ENCODE peak calls at places on chromosomes 6 and 20, in six cellular contexts. Q, R, S, I, P and B are unnamed samples.

GRCh38 chr6:82067021-82067420 is 180.5 kb downstream of the IBTK start:
- DNase-seq in S (no peak), R (no peak), P (no peak), I (no peak), Q (no peak), B (no peak)

GRCh38 chr20:25275813-25276532 is 28.1 kb downstream of the PYGB start:
- DNase-seq in I (peak; percentile 2), P (no peak), Q (peak; percentile 6), S (no peak), R (no peak), B (no peak)

GRCh38 chr6:6512711-6513110 is 75.8 kb upstream of the LY86 start:
- DNase-seq in P (no peak), R (no peak), S (no peak), I (no peak), Q (no peak), B (no peak)

GRCh38 chr20:2386516-2387179 is 5.9 kb downstream of the TGM6 start:
- DNase-seq in P (no peak), S (no peak), I (no peak), Q (no peak), R (peak; percentile 25), B (peak; percentile 4)

GRCh38 chr6:83153958-83154357 is 39.1 kb downstream of the PGM3 start:
- DNase-seq in P (no peak), I (no peak), S (no peak), Q (no peak), R (peak; percentile 15), B (no peak)

GRCh38 chr6:34459899-34460593 is 5.8 kb upstream of the PACSIN1 start:
- DNase-seq in P (peak; percentile 69), R (peak; percentile 61), I (peak; percentile 70), S (peak; percentile 87), Q (no peak), B (no peak)

GRCh38 chr6:168574699-168575195 is 133.8 kb downstream of the SMOC2 start:
- DNase-seq in I (no peak), Q (peak; percentile 31), S (peak; percentile 33), R (no peak), P (peak; percentile 17), B (no peak)

GRCh38 chr6:69942485-69942884 is 76.1 kb downstream of the COL19A1 start:
- DNase-seq in S (no peak), R (no peak), P (no peak), Q (no peak), I (no peak), B (no peak)

GRCh38 chr20:51220293-51220706 is 197.4 kb upstream of the KCNG1 start:
- DNase-seq in I (peak; percentile 47), S (peak; percentile 74), P (peak; percentile 32), R (peak; percentile 39), Q (peak; percentile 31), B (no peak)

GRCh38 chr6:168655462-168656152 is 214.6 kb downstream of the SMOC2 start:
- DNase-seq in Q (no peak), R (no peak), S (no peak), I (no peak), P (no peak), B (no peak)

GRCh38 chr20:7924692-7925091 is 15.6 kb downstream of the HAO1 start:
- DNase-seq in Q (no peak), S (no peak), I (no peak), R (peak; percentile 80), P (no peak), B (peak; percentile 71)

GRCh38 chr6:141764388-141764787 is 368.3 kb upstream of the GJE1 start:
- DNase-seq in R (peak; percentile 39), P (no peak), S (no peak), Q (no peak), I (no peak), B (no peak)

GRCh38 chr6:6546318-6547110 is 42.0 kb upstream of the LY86 start:
- DNase-seq in P (peak; percentile 68), Q (peak; percentile 41), S (peak; percentile 76), R (peak; percentile 19), I (peak; percentile 60), B (no peak)

GRCh38 chr6:110720066-110720465 is 95.2 kb downstream of the CDK19 start:
- DNase-seq in S (no peak), P (no peak), Q (no peak), I (no peak), R (no peak), B (no peak)

GRCh38 chr20:51470907-51471411 is 71.6 kb downstream of the NFATC2 start:
- DNase-seq in I (no peak), R (no peak), Q (no peak), S (no peak), P (no peak), B (no peak)

GRCh38 chr6:157941101-157941863 is 40.4 kb upstream of the SYNJ2 start:
- DNase-seq in R (no peak), P (no peak), S (no peak), Q (no peak), I (no peak), B (no peak)

GRCh38 chr6:128487746-128488145 is 32.7 kb downstream of the PTPRK start:
- DNase-seq in S (no peak), R (no peak), I (no peak), Q (no peak), P (no peak), B (no peak)

GRCh38 chr6:38750968-38751615 is 36.0 kb downstream of the DNAH8 start:
- DNase-seq in I (no peak), S (no peak), R (no peak), P (no peak), Q (no peak), B (no peak)

GRCh38 chr20:31906001-31906400 is 35.6 kb downstream of the TTLL9 start:
- DNase-seq in Q (no peak), S (peak; percentile 85), I (no peak), R (no peak), P (no peak), B (no peak)

GRCh38 chr6:92791403-92791802 is 628.0 kb downstream of the EPHA7 start:
- DNase-seq in I (no peak), P (no peak), S (no peak), R (no peak), Q (no peak), B (no peak)

GRCh38 chr6:18154507-18155272 is at the start of gene TPMT:
- DNase-seq in R (peak; percentile 47), S (peak; percentile 19), P (no peak), I (peak; percentile 48), Q (peak; percentile 19), B (no peak)

GRCh38 chr6:152952866-152953509 is 29.9 kb downstream of the FBXO5 start:
- DNase-seq in Q (no peak), I (no peak), S (peak; percentile 69), R (peak; percentile 71), P (peak; percentile 10), B (no peak)

GRCh38 chr6:30930506-30930905 is 1.5 kb downstream of the SFTA2 start:
- DNase-seq in S (no peak), Q (no peak), P (no peak), R (no peak), I (no peak), B (no peak)

GRCh38 chr6:1346556-1347186 is 34.8 kb downstream of the FOXQ1 start:
- DNase-seq in Q (no peak), R (no peak), I (no peak), S (no peak), P (no peak), B (no peak)

GRCh38 chr6:161378115-161378514 is 104.3 kb upstream of the AGPAT4 start:
- DNase-seq in I (no peak), P (no peak), R (no peak), Q (no peak), S (no peak), B (no peak)
- H3K4me3 ChIP-seq in I (no peak overlapping the region), P (no peak overlapping the region), R (no peak overlapping the region), Q (no peak overlapping the region), S (no peak overlapping the region), B (no peak overlapping the region)

GRCh38 chr6:75755704-75756103 is 6.7 kb downstream of the MYO6 start:
- DNase-seq in R (peak; percentile 33), Q (no peak), I (no peak), P (no peak), S (no peak), B (no peak)

GRCh38 chr6:75751443-75751842 is 2.4 kb downstream of the MYO6 start:
- DNase-seq in S (no peak), Q (no peak), P (no peak), R (peak; percentile 61), I (no peak), B (no peak)

GRCh38 chr6:75750925-75751324 is 1.9 kb downstream of the MYO6 start:
- DNase-seq in S (no peak), R (peak; percentile 20), I (no peak), Q (no peak), P (no peak), B (no peak)

GRCh38 chr6:75748743-75749538 is at the start of gene MYO6:
- DNase-seq in S (peak; percentile 80), R (peak; percentile 87), I (peak; percentile 87), P (peak; percentile 91), Q (peak; percentile 77), B (no peak)

DNA sequence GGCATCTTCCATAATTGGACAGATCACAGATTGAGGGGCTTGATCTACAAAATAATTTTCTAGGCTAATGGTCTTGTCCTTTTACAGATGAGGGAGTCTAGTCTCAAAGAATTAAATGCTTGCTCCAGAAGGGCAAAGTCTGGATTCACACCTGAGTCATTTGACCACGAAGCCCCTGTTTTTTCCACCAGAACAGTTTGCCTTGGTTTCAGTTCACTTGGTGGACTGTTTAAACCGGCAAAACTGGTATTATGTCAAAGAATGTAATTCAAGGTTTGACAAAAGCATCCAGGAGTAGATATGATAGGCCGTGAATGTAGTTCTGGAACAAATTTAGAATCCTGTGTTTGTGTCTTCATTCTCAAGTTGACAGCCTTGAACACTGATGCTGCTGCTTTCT is 3.3 kb downstream of the MYO6 start:
- DNase-seq in R (no peak), P (no peak), S (no peak), I (no peak), Q (no peak), B (no peak)
- H3K4me3 ChIP-seq in R (no peak overlapping the region), P (no peak overlapping the region), S (no peak overlapping the region), I (no peak overlapping the region), Q (no peak overlapping the region), B (no peak overlapping the region)

GRCh38 chr6:26184492-26184891 is 97.3 kb downstream of the HFE start:
- DNase-seq in P (no peak), R (no peak), S (no peak), Q (no peak), I (no peak), B (no peak)
- H3K4me3 ChIP-seq in P (peak overlapping the region; percentile 37), R (peak overlapping the region; percentile 79), S (peak overlapping the region; percentile 70), Q (no peak overlapping the region), I (no peak overlapping the region), B (no peak overlapping the region)

GRCh38 chr6:44223471-44224153 is at the start of gene SLC29A1:
- DNase-seq in S (peak; percentile 92), I (peak; percentile 82), P (peak; percentile 87), Q (peak; percentile 83), R (peak; percentile 80), B (no peak)
- H3K4me3 ChIP-seq in S (peak within 1 kb of the TSS; percentile 84), I (peak within 1 kb of the TSS; percentile 21), P (peak within 1 kb of the TSS; percentile 47), Q (peak within 1 kb of the TSS; percentile 84), R (peak within 1 kb of the TSS; percentile 80), B (peak within 1 kb of the TSS; percentile 56)

DNA sequence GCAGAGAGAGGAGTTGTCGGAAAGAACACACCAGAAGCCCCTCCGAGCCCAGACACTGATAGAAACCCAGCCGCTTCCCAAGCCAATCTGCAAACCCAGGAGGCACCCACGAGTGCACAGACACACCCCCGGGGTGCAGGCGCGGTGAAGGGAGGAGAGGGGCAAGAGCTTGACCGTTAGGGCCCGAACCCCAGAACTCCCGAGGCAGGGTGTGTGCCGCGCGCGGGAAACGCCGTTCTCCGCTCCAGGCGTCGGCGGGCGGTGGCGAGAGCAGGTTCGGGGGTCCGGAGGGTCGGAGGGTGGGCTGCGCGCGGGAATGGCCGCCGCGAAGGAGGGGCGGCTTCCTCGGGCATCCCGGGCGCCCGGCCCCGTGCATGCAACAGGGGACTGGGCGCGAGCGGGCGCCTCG is 549 bp downstream of the ELOVL2 start:
- DNase-seq in R (no peak), I (no peak), Q (no peak), S (peak; percentile 44), P (peak; percentile 16), B (no peak)
- H3K4me3 ChIP-seq in R (peak overlapping the region; percentile 65), I (peak overlapping the region; percentile 50), Q (peak overlapping the region; percentile 64), S (peak overlapping the region; percentile 70), P (peak overlapping the region; percentile 71), B (peak overlapping the region; percentile 41)